ENCODE peak calls at places on chromosomes 11 and 22, in nine cellular contexts. D is non-pigmented ciliary epithelial cell; S is brain microvascular endothelial cell; F is A549; Z is amygdala; R is stimulated activated naive CD8-positive, alpha-beta T cell treated with anti-CD3 and anti-CD28 coated beads, Interleukin-15, Interleukin-2, amounts not matched to agents 100 U/mL and 50 U/mL, for 24 hours; J is foreskin fibroblast; E is T1000; B is M059J. Y is an unnamed sample.

GRCh38 chr22:43828711-43829447 is 16.8 kb upstream of the EFCAB6 start:
- DNase-seq in D (no peak), S (peak; percentile 4), F (peak; percentile 10), Z (peak; percentile 15), R (no peak), J (peak; percentile 32), E (no peak), B (no peak), Y (peak; percentile 71)

GRCh38 chr11:77259681-77260080 is 41.8 kb downstream of the GDPD4 start:
- DNase-seq in D (no peak), S (peak; percentile 33), F (no peak), Z (no peak), R (no peak), J (peak; percentile 36), E (no peak), B (no peak), Y (no peak)

GRCh38 chr11:78730267-78730824 is 155.7 kb upstream of the NARS2 start:
- DNase-seq in D (no peak), S (no peak), F (no peak), Z (no peak), R (no peak), J (no peak), E (no peak), B (no peak), Y (no peak)

GRCh38 chr11:10456519-10456918 is 1.5 kb downstream of the AMPD3 start:
- DNase-seq in D (no peak), S (no peak), F (no peak), Z (peak; percentile 44), R (no peak), J (no peak), E (no peak), B (no peak), Y (no peak)

GRCh38 chr11:87097582-87097981 is 59.8 kb downstream of the TMEM135 start:
- DNase-seq in D (no peak), S (peak; percentile 22), F (peak; percentile 63), Z (peak; percentile 1), R (peak; percentile 37), J (no peak), E (no peak), B (peak; percentile 40), Y (peak; percentile 21)

GRCh38 chr11:15195454-15196200 is 80.9 kb downstream of the INSC start:
- DNase-seq in D (no peak), S (no peak), F (peak; percentile 29), Z (no peak), R (no peak), J (no peak), E (no peak), B (no peak), Y (no peak)

GRCh38 chr11:66363805-66364535 is 7.6 kb downstream of the SLC29A2 start:
- DNase-seq in D (no peak), S (no peak), F (peak; percentile 64), Z (no peak), R (peak; percentile 90), J (no peak), E (no peak), B (no peak), Y (peak; percentile 60)

GRCh38 chr11:104001474-104001873 is 35.0 kb upstream of the DDI1 start:
- DNase-seq in D (no peak), S (peak; percentile 6), F (no peak), Z (no peak), R (no peak), J (peak; percentile 13), E (no peak), B (peak; percentile 47), Y (no peak)

GRCh38 chr22:19983701-19984100 is 32.9 kb downstream of the ARVCF start:
- DNase-seq in D (no peak), S (no peak), F (no peak), Z (peak; percentile 25), R (no peak), J (no peak), E (no peak), B (no peak), Y (no peak)

GRCh38 chr11:36354221-36355003 is 58.3 kb downstream of the PRR5L start:
- DNase-seq in D (no peak), S (no peak), F (no peak), Z (no peak), R (no peak), J (peak; percentile 44), E (no peak), B (peak; percentile 94), Y (peak; percentile 25)

GRCh38 chr22:38346506-38346905 is 29.3 kb upstream of the CSNK1E start:
- DNase-seq in D (no peak), S (no peak), F (no peak), Z (no peak), R (no peak), J (no peak), E (no peak), B (no peak), Y (no peak)

GRCh38 chr11:67731583-67731982 is 57.2 kb upstream of the ALDH3B2 start:
- DNase-seq in D (no peak), S (no peak), F (no peak), Z (no peak), R (no peak), J (no peak), E (no peak), B (peak; percentile 2), Y (no peak)